ENCODE peak calls at places on chromosomes 5 and 9, in five cellular contexts. One of them, this sample, is unnamed. For H3K9me3, the result is how much of the 10 kb centered on the place peaks cover.

GRCh38 chr5:151694035-151694485 is 7.3 kb upstream of the SPARC start:
- DNase-seq in transverse colon: no peak
- DNase-seq in adrenal gland: peak
- DNase-seq in uterus: no peak
- DNase-seq in HCT116: no peak
- DNase-seq in this sample: no peak

GRCh38 chr5:149073217-149073616 is 10.4 kb upstream of the SH3TC2 start:
- DNase-seq in transverse colon: no peak
- DNase-seq in HCT116: no peak
- DNase-seq in adrenal gland: no peak
- DNase-seq in uterus: no peak
- DNase-seq in this sample: no peak

GRCh38 chr5:1421521-1422341 is 23.5 kb downstream of the SLC6A3 start:
- DNase-seq in transverse colon: no peak
- DNase-seq in adrenal gland: no peak
- DNase-seq in uterus: no peak
- DNase-seq in HCT116: no peak
- DNase-seq in this sample: no peak

GRCh38 chr5:113367586-113367985 is 67.2 kb downstream of the TSSK1B start:
- DNase-seq in uterus: no peak
- DNase-seq in HCT116: no peak
- DNase-seq in transverse colon: no peak
- DNase-seq in adrenal gland: no peak
- DNase-seq in this sample: no peak

GRCh38 chr5:94181940-94182339 is 436.5 kb downstream of the KIAA0825 start:
- DNase-seq in transverse colon: no peak
- DNase-seq in uterus: no peak
- DNase-seq in HCT116: peak
- DNase-seq in adrenal gland: no peak
- DNase-seq in this sample: no peak

GRCh38 chr9:19117039-19117716 is 10.1 kb downstream of the PLIN2 start:
- DNase-seq in adrenal gland: no peak
- DNase-seq in uterus: no peak
- DNase-seq in transverse colon: no peak
- DNase-seq in HCT116: no peak
- DNase-seq in this sample: no peak

GRCh38 chr9:136625101-136626065 is 37.3 kb upstream of the EGFL7 start:
- DNase-seq in transverse colon: peak
- DNase-seq in adrenal gland: peak
- DNase-seq in HCT116: no peak
- DNase-seq in uterus: peak
- DNase-seq in this sample: peak

GRCh38 chr5:106454651-106455415 is 1215.9 kb downstream of the EFNA5 start:
- DNase-seq in HCT116: peak
- DNase-seq in uterus: no peak
- DNase-seq in adrenal gland: no peak
- DNase-seq in transverse colon: no peak
- DNase-seq in this sample: no peak

GRCh38 chr5:94440015-94440414 is 178.4 kb downstream of the KIAA0825 start:
- DNase-seq in transverse colon: no peak
- DNase-seq in adrenal gland: no peak
- DNase-seq in HCT116: no peak
- DNase-seq in uterus: no peak
- DNase-seq in this sample: no peak

GRCh38 chr9:98709968-98710965 is 1.5 kb upstream of the GABBR2 start:
- DNase-seq in HCT116: no peak
- DNase-seq in adrenal gland: peak
- DNase-seq in transverse colon: no peak
- DNase-seq in uterus: no peak
- DNase-seq in this sample: no peak

GRCh38 chr5:78665519-78665918 is 16.9 kb upstream of the LHFPL2 start:
- DNase-seq in uterus: no peak
- DNase-seq in HCT116: no peak
- DNase-seq in transverse colon: no peak
- DNase-seq in adrenal gland: no peak
- DNase-seq in this sample: no peak

GRCh38 chr5:159582756-159583523 is 252.7 kb upstream of the IL12B start:
- DNase-seq in HCT116: peak
- DNase-seq in transverse colon: no peak
- DNase-seq in adrenal gland: no peak
- DNase-seq in uterus: no peak
- DNase-seq in this sample: no peak

GRCh38 chr9:126440042-126440441 is 113.4 kb downstream of the MVB12B start:
- DNase-seq in uterus: no peak
- DNase-seq in HCT116: no peak
- DNase-seq in transverse colon: no peak
- DNase-seq in adrenal gland: no peak
- DNase-seq in this sample: no peak

GRCh38 chr5:94442971-94443370 is 175.4 kb downstream of the KIAA0825 start:
- DNase-seq in uterus: no peak
- DNase-seq in HCT116: no peak
- DNase-seq in transverse colon: no peak
- DNase-seq in adrenal gland: no peak
- DNase-seq in this sample: no peak

DNA sequence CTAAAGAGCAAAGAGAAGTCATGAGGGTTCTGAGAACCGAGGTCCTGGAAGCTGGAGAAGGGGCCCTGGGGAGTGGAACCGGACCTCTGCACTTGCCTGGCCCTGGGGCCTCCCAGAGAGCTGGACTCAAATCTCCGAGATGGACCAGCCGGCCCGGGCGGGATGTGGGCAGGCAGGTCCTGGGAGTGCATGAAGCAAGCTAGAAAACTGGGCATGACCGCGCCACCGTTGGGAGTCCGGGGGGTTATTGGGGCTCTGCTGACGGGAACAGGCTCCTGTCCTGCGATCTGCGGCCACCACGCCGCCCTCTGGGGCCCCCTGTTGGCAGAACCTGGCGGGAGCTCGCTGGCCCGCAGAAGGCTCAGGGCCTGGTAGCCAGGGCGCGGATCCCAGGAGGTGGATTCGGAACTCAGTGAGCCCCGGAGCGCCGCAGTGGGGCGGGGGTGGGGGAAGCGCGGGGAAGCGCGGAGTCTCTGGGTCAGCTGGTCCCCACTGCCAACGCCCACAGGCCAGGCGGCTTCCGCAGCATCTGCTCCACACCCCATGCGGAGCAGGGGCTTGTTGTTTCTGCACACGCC is 150.6 kb downstream of the ERCC6L2 start:
- DNase-seq in uterus: no peak
- DNase-seq in adrenal gland: no peak
- DNase-seq in HCT116: no peak
- DNase-seq in transverse colon: no peak
- DNase-seq in this sample: no peak
- TF ChIP-seq CTCF in uterus: no peak
- TF ChIP-seq CTCF in adrenal gland: no peak
- TF ChIP-seq CTCF in HCT116: peak
- TF ChIP-seq CTCF in transverse colon: no peak
- TF ChIP-seq CTCF in this sample: no peak

GRCh38 chr5:179418972-179419371 is 73.7 kb upstream of the ADAMTS2 start:
- DNase-seq in HCT116: no peak
- DNase-seq in uterus: no peak
- DNase-seq in adrenal gland: no peak
- DNase-seq in transverse colon: no peak
- DNase-seq in this sample: no peak
- H3K9me3 ChIP-seq in HCT116: under half
- H3K9me3 ChIP-seq in uterus: under half
- H3K9me3 ChIP-seq in adrenal gland: under half
- H3K9me3 ChIP-seq in transverse colon: under half
- H3K9me3 ChIP-seq in this sample: under half

GRCh38 chr5:173318338-173318737 is 9.9 kb downstream of the STC2 start:
- DNase-seq in HCT116: no peak
- DNase-seq in adrenal gland: no peak
- DNase-seq in transverse colon: no peak
- DNase-seq in uterus: no peak
- DNase-seq in this sample: no peak

GRCh38 chr5:173317852-173318251 is 10.4 kb downstream of the STC2 start:
- DNase-seq in adrenal gland: no peak
- DNase-seq in transverse colon: no peak
- DNase-seq in HCT116: no peak
- DNase-seq in uterus: no peak
- DNase-seq in this sample: no peak

GRCh38 chr5:173320259-173320658 is 8.0 kb downstream of the STC2 start:
- DNase-seq in adrenal gland: no peak
- DNase-seq in transverse colon: peak
- DNase-seq in uterus: no peak
- DNase-seq in HCT116: no peak
- DNase-seq in this sample: peak

GRCh38 chr5:173319610-173320100 is 8.6 kb downstream of the STC2 start:
- DNase-seq in HCT116: no peak
- DNase-seq in uterus: no peak
- DNase-seq in transverse colon: no peak
- DNase-seq in adrenal gland: no peak
- DNase-seq in this sample: no peak

GRCh38 chr5:173318881-173319609 is 9.2 kb downstream of the STC2 start:
- DNase-seq in uterus: no peak
- DNase-seq in transverse colon: no peak
- DNase-seq in adrenal gland: no peak
- DNase-seq in HCT116: no peak
- DNase-seq in this sample: no peak
- TF ChIP-seq POLR2A in uterus: no peak
- TF ChIP-seq POLR2A in transverse colon: no peak
- TF ChIP-seq POLR2A in adrenal gland: no peak
- TF ChIP-seq POLR2A in HCT116: no peak
- TF ChIP-seq POLR2A in this sample: no peak

GRCh38 chr5:130724658-130725057 is 440.4 kb downstream of the HINT1 start:
- DNase-seq in transverse colon: no peak
- DNase-seq in uterus: no peak
- DNase-seq in adrenal gland: no peak
- DNase-seq in HCT116: no peak
- DNase-seq in this sample: no peak

GRCh38 chr5:130715541-130715940 is 449.5 kb downstream of the HINT1 start:
- DNase-seq in uterus: no peak
- DNase-seq in adrenal gland: no peak
- DNase-seq in HCT116: no peak
- DNase-seq in transverse colon: no peak
- DNase-seq in this sample: no peak

DNA sequence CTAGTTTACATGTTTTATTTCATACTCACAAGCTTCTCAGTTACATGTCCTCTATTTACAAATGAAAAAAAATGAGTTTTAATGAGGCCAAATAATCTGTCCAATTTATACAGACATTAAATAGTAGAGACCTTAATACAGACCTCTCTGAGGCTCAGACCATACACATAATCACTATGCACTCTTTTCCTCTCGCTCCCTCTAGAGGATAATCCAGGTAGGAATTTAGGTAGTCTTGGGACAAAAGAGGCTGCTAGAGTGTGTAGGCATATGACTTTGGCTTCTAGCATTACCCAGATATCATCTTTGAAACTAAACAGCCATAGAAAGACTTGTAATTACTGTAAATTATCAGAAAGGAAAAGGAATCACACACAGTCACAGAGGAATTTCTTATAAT is 444.7 kb downstream of the HINT1 start:
- DNase-seq in HCT116: peak
- DNase-seq in uterus: no peak
- DNase-seq in adrenal gland: no peak
- DNase-seq in transverse colon: no peak
- DNase-seq in this sample: no peak
- TF ChIP-seq CTCF in HCT116: peak
- TF ChIP-seq CTCF in uterus: no peak
- TF ChIP-seq CTCF in adrenal gland: peak
- TF ChIP-seq CTCF in transverse colon: peak
- TF ChIP-seq CTCF in this sample: no peak

GRCh38 chr5:77629553-77630245 is 8.8 kb downstream of the OTP start:
- DNase-seq in adrenal gland: no peak
- DNase-seq in HCT116: no peak
- DNase-seq in transverse colon: no peak
- DNase-seq in uterus: no peak
- DNase-seq in this sample: no peak

GRCh38 chr5:77628840-77629552 is 9.5 kb downstream of the OTP start:
- DNase-seq in uterus: no peak
- DNase-seq in HCT116: no peak
- DNase-seq in adrenal gland: no peak
- DNase-seq in transverse colon: no peak
- DNase-seq in this sample: no peak

GRCh38 chr5:77630246-77631165 is 8.0 kb downstream of the OTP start:
- DNase-seq in transverse colon: peak
- DNase-seq in uterus: no peak
- DNase-seq in adrenal gland: peak
- DNase-seq in HCT116: peak
- DNase-seq in this sample: no peak

GRCh38 chr5:77631166-77631582 is 7.3 kb downstream of the OTP start:
- DNase-seq in uterus: no peak
- DNase-seq in transverse colon: no peak
- DNase-seq in HCT116: no peak
- DNase-seq in adrenal gland: no peak
- DNase-seq in this sample: no peak

GRCh38 chr5:77627869-77628674 is 10.4 kb downstream of the OTP start:
- DNase-seq in transverse colon: no peak
- DNase-seq in adrenal gland: no peak
- DNase-seq in uterus: no peak
- DNase-seq in HCT116: no peak
- DNase-seq in this sample: no peak
- H3K9me3 ChIP-seq in transverse colon: under half
- H3K9me3 ChIP-seq in adrenal gland: under half
- H3K9me3 ChIP-seq in uterus: under half
- H3K9me3 ChIP-seq in HCT116: under half
- H3K9me3 ChIP-seq in this sample: under half

DNA sequence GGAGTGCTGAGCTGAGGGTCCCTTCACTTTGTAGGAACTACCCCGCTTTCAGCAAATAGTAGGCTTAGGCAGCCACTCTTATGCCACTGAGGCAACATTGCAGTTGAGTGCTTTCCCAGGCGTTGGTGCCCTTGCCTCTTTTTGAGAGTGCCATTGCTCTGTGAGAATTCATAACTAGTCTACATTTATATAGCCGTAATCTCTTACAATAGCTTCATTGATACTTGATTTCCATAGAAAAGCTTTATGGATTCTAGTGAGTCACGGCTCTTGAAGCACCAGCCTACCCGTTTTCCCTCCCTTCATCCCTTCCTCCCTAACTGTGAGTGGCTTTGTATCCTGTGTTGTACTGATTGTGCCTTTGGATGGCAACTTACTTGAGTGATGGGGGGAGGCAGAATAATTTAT is 283.9 kb downstream of the AOPEP start:
- DNase-seq in adrenal gland: no peak
- DNase-seq in uterus: no peak
- DNase-seq in HCT116: no peak
- DNase-seq in transverse colon: no peak
- DNase-seq in this sample: no peak
- TF ChIP-seq POLR2A in adrenal gland: no peak
- TF ChIP-seq POLR2A in uterus: no peak
- TF ChIP-seq POLR2A in HCT116: no peak
- TF ChIP-seq POLR2A in transverse colon: no peak
- TF ChIP-seq POLR2A in this sample: no peak

This sample was measured in ovary.